ENCODE peak calls at places on chromosomes 7 and 10, in four cellular contexts. J, Y, E and T are unnamed samples.
A peak's percentile ranks its signal among the peaks of the same experiment; 100 is the strongest.

GRCh38 chr7:85030893-85031292 is 156.0 kb downstream of the SEMA3D start:
- DNase-seq in J (no peak), E (no peak), Y (no peak), T (no peak)

GRCh38 chr10:47038881-47039557 is 127.8 kb downstream of the PTPN20 start:
- DNase-seq in E (no peak), J (peak; percentile 38), Y (no peak), T (no peak)

GRCh38 chr10:33114451-33114944 is 156.5 kb upstream of the ITGB1 start:
- DNase-seq in J (no peak), E (no peak), Y (no peak), T (no peak)

GRCh38 chr10:42419789-42420188 is 218.6 kb downstream of the ZNF33B start:
- DNase-seq in E (no peak), J (no peak), Y (no peak), T (no peak)

GRCh38 chr10:80480852-80481251 is 26.7 kb downstream of the TSPAN14 start:
- DNase-seq in E (no peak), Y (no peak), J (no peak), T (no peak)

GRCh38 chr10:133009218-133009954 is 67.0 kb upstream of the CFAP46 start:
- DNase-seq in J (peak; percentile 90), E (peak; percentile 94), Y (peak; percentile 89), T (no peak)

GRCh38 chr10:68462536-68462935 is 9.2 kb downstream of the DNA2 start:
- DNase-seq in Y (no peak), J (no peak), E (no peak), T (no peak)

GRCh38 chr7:4832711-4833110 is 29.1 kb downstream of the PAPOLB start:
- DNase-seq in E (no peak), Y (no peak), J (peak; percentile 37), T (no peak)

GRCh38 chr10:50874723-50875122 is 10.7 kb downstream of the A1CF start:
- DNase-seq in Y (no peak), J (no peak), E (no peak), T (no peak)

GRCh38 chr10:97974526-97975525 is 55.6 kb downstream of the CRTAC1 start:
- DNase-seq in J (no peak), E (no peak), Y (peak; percentile 58), T (peak; percentile 74)

GRCh38 chr10:128092454-128092853 is 33.8 kb downstream of the MKI67 start:
- DNase-seq in J (no peak), Y (no peak), E (no peak), T (no peak)

GRCh38 chr10:75319274-75319673 is 82.3 kb downstream of the ZNF503 start:
- DNase-seq in E (no peak), J (no peak), Y (no peak), T (no peak)

GRCh38 chr10:63707254-63707910 is 186.2 kb downstream of the REEP3 start:
- DNase-seq in Y (no peak), J (no peak), E (no peak), T (no peak)

GRCh38 chr10:102918817-102919236 is 733 bp downstream of the CNNM2 start:
- DNase-seq in Y (peak; percentile 86), J (peak; percentile 87), E (no peak), T (no peak)

GRCh38 chr10:70677620-70678249 is 5.4 kb downstream of the ADAMTS14 start:
- DNase-seq in Y (no peak), E (no peak), J (no peak), T (no peak)

GRCh38 chr7:97003262-97004236 is 1.8 kb upstream of the DLX6 start:
- DNase-seq in Y (peak; percentile 60), E (peak; percentile 74), J (no peak), T (no peak)

GRCh38 chr7:7595451-7595850 is 28.8 kb downstream of the MIOS start:
- DNase-seq in Y (no peak), E (no peak), J (no peak), T (no peak)

GRCh38 chr10:5479481-5480161 is 19.7 kb downstream of the CALML5 start:
- DNase-seq in Y (peak; percentile 63), E (no peak), J (no peak), T (no peak)

GRCh38 chr10:114716811-114717404 is 58.8 kb upstream of the ABLIM1 start:
- DNase-seq in J (no peak), E (no peak), Y (no peak), T (no peak)

GRCh38 chr7:157495594-157495993 is 158.8 kb downstream of the DNAJB6 start:
- DNase-seq in E (no peak), Y (no peak), J (peak; percentile 63), T (no peak)

GRCh38 chr10:130809761-130810515 is 501.6 kb downstream of the TCERG1L start:
- DNase-seq in Y (peak; percentile 46), E (peak; percentile 84), J (no peak), T (peak; percentile 60)

GRCh38 chr10:79354615-79355014 is 7.3 kb downstream of the PPIF start:
- DNase-seq in J (no peak), E (no peak), Y (no peak), T (peak; percentile 47)

GRCh38 chr7:17139081-17139480 is 159.4 kb upstream of the AHR start:
- DNase-seq in J (no peak), E (no peak), Y (no peak), T (no peak)

GRCh38 chr10:73991846-73992245 is 6.1 kb upstream of the VCL start:
- DNase-seq in J (peak; percentile 90), E (no peak), Y (no peak), T (peak; percentile 79)

GRCh38 chr10:93384006-93384405 is 98.1 kb downstream of the MYOF start:
- DNase-seq in J (no peak), Y (no peak), E (no peak), T (no peak)

GRCh38 chr10:89357096-89357495 is 20.8 kb upstream of the IFIT1B start:
- DNase-seq in J (no peak), E (no peak), Y (no peak), T (no peak)

GRCh38 chr10:3222068-3222467 is 49.5 kb upstream of the PITRM1 start:
- DNase-seq in Y (no peak), E (no peak), J (no peak), T (no peak)

GRCh38 chr7:50774299-50774698 is 8.4 kb downstream of the GRB10 start:
- DNase-seq in E (no peak), J (no peak), Y (no peak), T (no peak)

GRCh38 chr7:40986351-40986873 is 716.5 kb downstream of the INHBA start:
- DNase-seq in E (no peak), Y (no peak), J (no peak), T (no peak)

GRCh38 chr10:69959911-69960310 is 92.7 kb upstream of the MACROH2A2 start:
- DNase-seq in E (no peak), Y (no peak), J (no peak), T (peak; percentile 20)

GRCh38 chr10:1638889-1639418 is 98.4 kb downstream of the ADARB2 start:
- DNase-seq in E (no peak), J (no peak), Y (no peak), T (peak; percentile 79)

GRCh38 chr7:69105092-69105491 is 493.2 kb upstream of the AUTS2 start:
- DNase-seq in J (no peak), E (no peak), Y (no peak), T (no peak)

GRCh38 chr10:7484456-7485266 is 73.8 kb upstream of the SFMBT2 start:
- DNase-seq in E (no peak), J (no peak), Y (no peak), T (no peak)

GRCh38 chr7:141648276-141649114 is 53.5 kb downstream of the DENND11 start:
- DNase-seq in E (no peak), J (no peak), Y (no peak), T (no peak)

GRCh38 chr10:77162697-77163096 is 474.9 kb downstream of the KCNMA1 start:
- DNase-seq in Y (no peak), E (no peak), J (no peak), T (no peak)

GRCh38 chr10:77165445-77166316 is 471.9 kb downstream of the KCNMA1 start:
- DNase-seq in J (no peak), E (no peak), Y (no peak), T (no peak)

GRCh38 chr10:77164616-77165311 is 472.8 kb downstream of the KCNMA1 start:
- DNase-seq in J (no peak), Y (no peak), E (no peak), T (no peak)

GRCh38 chr10:77160679-77161078 is 476.9 kb downstream of the KCNMA1 start:
- DNase-seq in E (peak; percentile 47), Y (no peak), J (no peak), T (no peak)

GRCh38 chr10:77163670-77164348 is 473.8 kb downstream of the KCNMA1 start:
- DNase-seq in E (no peak), J (no peak), Y (no peak), T (no peak)
- TF ChIP-seq POLR2A in E (no peak), J (no peak), Y (no peak), T (no peak)

DNA sequence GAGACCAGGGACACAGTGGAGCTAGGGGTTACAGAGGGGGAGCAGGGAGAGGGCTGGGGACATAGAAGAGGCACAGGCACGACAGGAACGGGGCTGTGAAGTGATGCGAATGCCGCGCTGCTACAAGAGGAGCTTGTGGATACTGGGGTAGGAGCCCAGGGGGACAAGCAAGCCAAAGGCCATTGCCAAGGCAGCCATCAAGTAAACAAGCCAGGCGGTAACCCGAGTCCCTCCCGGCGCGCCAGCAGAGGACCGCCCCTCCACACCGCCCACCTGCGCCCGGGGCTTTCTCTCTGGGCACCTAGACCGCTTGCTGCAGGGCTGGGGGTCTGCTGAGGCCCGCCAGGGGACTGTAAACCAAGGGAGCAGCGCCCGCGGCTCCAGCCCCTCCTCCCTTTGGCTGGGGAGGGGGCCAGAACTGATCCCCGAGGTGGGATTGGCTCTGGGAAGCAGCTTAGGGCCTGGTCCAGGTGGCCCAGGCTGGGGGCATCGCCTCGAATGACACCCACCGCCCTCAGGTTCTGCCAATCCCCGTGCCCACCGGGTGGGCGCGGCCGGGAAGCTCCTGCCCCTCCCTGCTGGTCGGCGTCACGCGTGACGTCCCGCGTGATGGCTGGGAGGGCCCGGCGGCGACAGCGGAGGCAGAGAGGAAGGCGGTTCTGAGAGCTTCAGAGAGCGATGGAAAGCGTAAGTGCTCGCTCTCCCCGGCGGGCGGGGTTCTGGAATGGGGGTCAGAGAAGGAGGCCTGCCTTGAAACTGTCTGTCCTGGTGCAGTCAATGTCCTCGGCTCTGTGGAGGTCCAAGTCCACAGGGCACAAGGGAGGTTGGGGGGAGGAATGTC is 982 bp downstream of the SFXN3 start:
- DNase-seq in J (peak; percentile 97), E (peak; percentile 95), Y (peak; percentile 97), T (no peak)
- TF ChIP-seq POLR2A in J (no peak), E (peak; percentile 58), Y (peak; percentile 54), T (peak; percentile 66)

GRCh38 chr10:26723016-26723415 is 25.5 kb downstream of the PDSS1 start:
- DNase-seq in J (no peak), Y (no peak), E (no peak), T (no peak)
- TF ChIP-seq POLR2A in J (no peak), Y (no peak), E (no peak), T (no peak)

DNA sequence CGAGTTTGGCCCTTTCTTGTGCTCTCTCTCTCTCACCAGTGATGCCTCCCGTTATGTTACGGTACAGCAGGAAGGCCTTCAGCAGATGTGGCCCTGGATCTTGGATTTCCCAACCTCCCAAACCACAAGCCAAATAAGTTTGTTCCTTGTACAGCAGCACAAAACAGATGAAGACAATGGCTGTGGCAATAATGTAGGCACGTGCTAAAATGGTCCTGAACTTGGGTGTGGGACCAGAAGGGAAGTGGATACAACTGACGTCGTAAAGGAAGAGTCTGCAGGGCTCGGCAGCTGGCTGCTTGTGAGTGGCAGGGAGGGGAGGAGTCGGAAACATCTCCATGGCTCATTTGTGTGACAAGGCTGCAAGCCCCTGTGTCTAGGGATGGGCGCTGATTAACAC is 26.8 kb downstream of the PROSER2 start:
- DNase-seq in E (no peak), Y (no peak), J (no peak), T (no peak)
- TF ChIP-seq POLR2A in E (no peak), Y (no peak), J (no peak), T (no peak)

GRCh38 chr10:14185501-14186045 is 145.2 kb downstream of the FRMD4A start:
- DNase-seq in E (no peak), Y (no peak), J (no peak), T (no peak)
- TF ChIP-seq POLR2A in E (no peak), Y (no peak), J (no peak), T (no peak)